ENCODE peak calls at places on chromosomes 2 and 18, in ten cellular contexts. F, Z, Q, D, H, A, T, Y, P and N are unnamed samples.

GRCh38 chr18:68520406-68521075 is 194.4 kb downstream of the TMX3 start:
- DNase-seq in F (no peak), Z (no peak), A (no peak), Q (peak; percentile 80), D (no peak), T (no peak), Y (peak; percentile 50), H (no peak), P (no peak), N (no peak)

GRCh38 chr2:54586062-54586982 is 130.2 kb downstream of the SPTBN1 start:
- DNase-seq in Y (peak; percentile 72), P (no peak), Z (no peak), H (no peak), D (no peak), Q (peak; percentile 68), F (no peak), A (no peak), T (no peak), N (peak; percentile 90)

GRCh38 chr2:74556159-74556558 is 1.6 kb downstream of the DOK1 start:
- DNase-seq in P (no peak), A (no peak), H (no peak), Z (no peak), D (no peak), Y (no peak), F (no peak), Q (no peak), T (no peak), N (no peak)

GRCh38 chr2:59249441-59250330 is 1008.6 kb upstream of the FANCL start:
- DNase-seq in Q (no peak), D (no peak), Z (no peak), Y (peak; percentile 15), T (no peak), H (no peak), A (no peak), F (no peak), P (no peak), N (no peak)

GRCh38 chr2:38109732-38110181 is 33.8 kb upstream of the CYP1B1 start:
- DNase-seq in A (no peak), Q (no peak), Y (peak; percentile 52), Z (no peak), D (no peak), P (peak; percentile 85), T (no peak), F (no peak), H (no peak), N (no peak)

GRCh38 chr2:209933499-209934458 is 68.7 kb upstream of the RPE start:
- DNase-seq in T (no peak), A (no peak), Z (no peak), D (no peak), Q (peak; percentile 94), H (no peak), F (no peak), Y (peak; percentile 87), P (peak; percentile 49), N (peak; percentile 23)

GRCh38 chr2:76692896-76693295 is 829.3 kb downstream of the LRRTM4 start:
- DNase-seq in D (no peak), F (no peak), A (no peak), H (no peak), Y (no peak), P (no peak), Q (no peak), T (no peak), Z (no peak), N (no peak)

GRCh38 chr2:121205321-121205942 is 79.6 kb downstream of the TFCP2L1 start:
- DNase-seq in Y (no peak), P (no peak), D (peak; percentile 77), Q (no peak), T (no peak), H (peak; percentile 42), F (peak; percentile 78), Z (no peak), A (no peak), N (peak; percentile 17)

GRCh38 chr2:120223034-120223912 is at the start of gene TMEM185B:
- DNase-seq in Q (peak; percentile 85), F (peak; percentile 87), D (peak; percentile 95), P (peak; percentile 89), H (peak; percentile 94), Z (peak; percentile 89), A (peak; percentile 82), T (peak; percentile 87), Y (peak; percentile 81), N (peak; percentile 87)

GRCh38 chr2:46252891-46253659 is 44.1 kb upstream of the EPAS1 start:
- DNase-seq in Q (peak; percentile 40), P (no peak), T (no peak), H (peak; percentile 84), A (no peak), F (no peak), Y (peak; percentile 58), Z (no peak), D (no peak), N (peak; percentile 32)

GRCh38 chr2:16069933-16070647 is 129.7 kb downstream of the MYCN start:
- DNase-seq in Y (no peak), F (no peak), D (no peak), P (no peak), Q (no peak), Z (no peak), A (no peak), H (no peak), T (no peak), N (no peak)

GRCh38 chr2:230734247-230735175 is 21.9 kb downstream of the CAB39 start:
- DNase-seq in H (no peak), P (no peak), Q (no peak), Y (no peak), A (no peak), T (no peak), D (no peak), F (no peak), Z (no peak), N (no peak)

GRCh38 chr18:30265190-30265589 is 777.4 kb downstream of the DSC3 start:
- DNase-seq in Q (no peak), H (no peak), F (no peak), A (no peak), P (no peak), Y (no peak), D (no peak), T (no peak), Z (no peak), N (no peak)

GRCh38 chr2:16321256-16321655 is 344.4 kb downstream of the CYRIA start:
- DNase-seq in Q (no peak), T (no peak), D (no peak), H (no peak), P (no peak), F (no peak), Y (no peak), Z (no peak), A (no peak), N (no peak)

GRCh38 chr2:240195316-240195861 is 54.9 kb upstream of the OTOS start:
- DNase-seq in P (no peak), A (no peak), Y (no peak), F (no peak), Z (no peak), H (no peak), T (no peak), D (peak; percentile 40), Q (no peak), N (no peak)